ENCODE peak calls at places on chromosomes 5 and 9, in nine cellular contexts. R is endothelial cell; X is CD4-positive, alpha-beta T cell; M is A549; J is astrocyte of the spinal cord; Q is lower lobe of right lung; L is AG09309; U is sigmoid colon; S is GM12865. B is an unnamed sample.
A peak's percentile ranks its signal among the peaks of the same experiment; 100 is the strongest.

GRCh38 chr5:72470817-72471216 is 36.4 kb downstream of the ZNF366 start:
- DNase-seq in L (peak; percentile 5), J (peak; percentile 41), U (no peak), Q (no peak), X (no peak), M (no peak), R (no peak), S (no peak), B (no peak)

GRCh38 chr5:95786821-95787408 is 35.6 kb downstream of the GLRX start:
- DNase-seq in L (no peak), M (no peak), X (no peak), J (no peak), S (no peak), Q (no peak), R (no peak), U (no peak), B (no peak)

GRCh38 chr9:93081931-93082330 is 14.1 kb upstream of the CARD19 start:
- DNase-seq in S (no peak), Q (no peak), U (peak; percentile 7), L (no peak), J (peak; percentile 79), M (no peak), X (no peak), R (no peak), B (no peak)

GRCh38 chr9:113483676-113484257 is 20.2 kb downstream of the RGS3 start:
- DNase-seq in X (no peak), L (no peak), S (no peak), U (peak; percentile 47), M (no peak), R (no peak), Q (no peak), J (no peak), B (no peak)

GRCh38 chr9:123104807-123105206 is 71.3 kb downstream of the GPR21 start:
- DNase-seq in S (no peak), M (no peak), L (no peak), Q (no peak), X (no peak), J (no peak), U (no peak), R (no peak), B (no peak)

GRCh38 chr9:31471041-31471440 is 913.4 kb upstream of the ACO1 start:
- DNase-seq in Q (no peak), J (no peak), U (no peak), X (no peak), R (no peak), L (no peak), M (no peak), S (no peak), B (no peak)

GRCh38 chr9:135502873-135503321 is 2.4 kb downstream of the MRPS2 start:
- DNase-seq in S (no peak), R (no peak), Q (peak; percentile 33), L (no peak), U (peak; percentile 40), J (no peak), X (no peak), M (no peak), B (no peak)

GRCh38 chr5:137616046-137616445 is 116.9 kb upstream of the SPOCK1 start:
- DNase-seq in Q (no peak), S (no peak), U (no peak), M (no peak), L (no peak), X (no peak), J (no peak), R (no peak), B (no peak)

GRCh38 chr5:34483442-34484033 is 172.6 kb upstream of the RAI14 start:
- DNase-seq in S (no peak), U (no peak), L (no peak), J (no peak), Q (no peak), M (no peak), X (no peak), R (no peak), B (no peak)

GRCh38 chr5:83177803-83178202 is 100.5 kb downstream of the XRCC4 start:
- DNase-seq in R (no peak), M (no peak), J (no peak), X (no peak), S (no peak), U (no peak), Q (no peak), L (no peak), B (no peak)

GRCh38 chr9:20199111-20199510 is 410.3 kb upstream of the SLC24A2 start:
- DNase-seq in R (no peak), M (no peak), J (no peak), X (no peak), Q (no peak), U (no peak), L (no peak), S (no peak), B (no peak)

GRCh38 chr5:91219803-91220371 is 163.2 kb downstream of the ARRDC3 start:
- DNase-seq in X (peak; percentile 3), L (peak; percentile 34), Q (no peak), U (no peak), R (peak; percentile 7), M (peak; percentile 73), J (peak; percentile 55), S (peak; percentile 64), B (peak; percentile 36)

DNA sequence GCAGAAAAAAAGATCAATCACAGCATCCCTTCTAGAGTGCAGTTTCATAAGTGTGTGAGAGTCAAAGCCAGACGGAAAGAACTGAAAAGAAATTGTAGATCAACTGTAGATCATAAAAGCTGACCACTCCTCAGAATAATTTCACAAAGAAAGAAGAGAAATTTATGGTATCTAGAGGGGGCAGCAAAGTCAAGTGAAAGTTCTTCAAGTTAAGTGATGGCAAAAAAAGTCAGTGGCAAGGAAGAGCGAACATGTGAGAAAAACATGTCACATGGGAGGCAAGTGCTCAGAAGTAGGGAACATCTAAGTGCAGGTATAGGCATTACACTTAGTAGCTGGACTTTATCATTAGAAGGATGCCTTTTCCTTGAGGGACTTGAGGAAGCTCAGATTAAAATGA is 245.1 kb upstream of the ISL1 start:
- DNase-seq in Q (no peak), X (no peak), S (no peak), R (no peak), J (no peak), M (no peak), L (no peak), U (no peak), B (no peak)
- TF ChIP-seq CTCF in Q (no peak), X (no peak), S (no peak), R (no peak), J (no peak), M (no peak), L (no peak), U (no peak), B (no peak)

GRCh38 chr9:4020038-4020746 is 279.7 kb downstream of the GLIS3 start:
- DNase-seq in J (peak; percentile 13), M (no peak), S (no peak), X (no peak), Q (no peak), R (no peak), U (no peak), L (no peak), B (no peak)
- TF ChIP-seq CTCF in J (peak; percentile 18), M (no peak), S (no peak), X (no peak), Q (no peak), R (no peak), U (no peak), L (no peak), B (no peak)

GRCh38 chr5:23977365-23977764 is 470.0 kb downstream of the PRDM9 start:
- DNase-seq in X (no peak), S (no peak), R (no peak), J (no peak), Q (no peak), L (no peak), U (no peak), M (no peak), B (no peak)

DNA sequence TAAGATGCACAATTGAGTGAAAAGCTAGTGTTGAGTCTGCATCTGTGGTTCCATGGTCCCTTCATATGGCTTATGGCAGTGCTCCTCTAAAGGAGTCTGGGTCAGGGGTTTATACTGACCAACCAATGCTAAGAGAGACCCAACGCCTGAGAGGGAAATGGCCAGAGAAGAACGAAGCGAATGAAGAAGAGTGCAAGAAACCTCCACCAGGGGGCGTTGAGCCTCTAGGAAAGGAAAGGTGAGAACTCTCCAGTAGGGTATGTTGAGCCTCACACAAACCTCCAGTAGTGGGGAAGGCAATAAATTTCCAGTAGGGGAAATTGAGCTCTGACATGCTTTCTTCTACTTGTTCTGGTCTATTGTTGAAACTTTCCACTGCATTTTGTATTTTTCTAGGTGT is 470.6 kb downstream of the PRDM9 start:
- DNase-seq in U (no peak), X (no peak), R (no peak), Q (no peak), J (no peak), L (no peak), M (peak; percentile 35), S (peak; percentile 6), B (no peak)
- TF ChIP-seq CTCF in U (no peak), X (no peak), R (peak; percentile 44), Q (peak; percentile 16), J (peak; percentile 16), L (peak; percentile 17), M (no peak), S (peak; percentile 15), B (no peak)

GRCh38 chr5:104800440-104801048 is 1238.0 kb upstream of the NUDT12 start:
- DNase-seq in X (no peak), U (no peak), M (peak; percentile 30), J (no peak), R (peak; percentile 30), Q (no peak), S (peak; percentile 36), L (no peak), B (no peak)
- TF ChIP-seq CTCF in X (no peak), U (no peak), M (peak; percentile 20), J (peak; percentile 17), R (peak; percentile 59), Q (no peak), S (peak; percentile 44), L (no peak), B (peak; percentile 35)

GRCh38 chr5:155732587-155733376 is 594.2 kb upstream of the SGCD start:
- DNase-seq in X (no peak), L (no peak), Q (no peak), R (no peak), U (no peak), S (no peak), J (no peak), M (no peak), B (no peak)

GRCh38 chr5:155729684-155730059 is 597.3 kb upstream of the SGCD start:
- DNase-seq in Q (peak; percentile 26), X (no peak), U (no peak), S (no peak), R (peak; percentile 16), M (no peak), J (no peak), L (no peak), B (no peak)

GRCh38 chr5:155738616-155739015 is 588.3 kb upstream of the SGCD start:
- DNase-seq in S (no peak), U (no peak), M (no peak), R (no peak), Q (no peak), L (no peak), X (no peak), J (no peak), B (no peak)

GRCh38 chr5:155733935-155734334 is 593.0 kb upstream of the SGCD start:
- DNase-seq in Q (no peak), M (no peak), S (no peak), R (no peak), X (no peak), U (no peak), L (no peak), J (no peak), B (no peak)

DNA sequence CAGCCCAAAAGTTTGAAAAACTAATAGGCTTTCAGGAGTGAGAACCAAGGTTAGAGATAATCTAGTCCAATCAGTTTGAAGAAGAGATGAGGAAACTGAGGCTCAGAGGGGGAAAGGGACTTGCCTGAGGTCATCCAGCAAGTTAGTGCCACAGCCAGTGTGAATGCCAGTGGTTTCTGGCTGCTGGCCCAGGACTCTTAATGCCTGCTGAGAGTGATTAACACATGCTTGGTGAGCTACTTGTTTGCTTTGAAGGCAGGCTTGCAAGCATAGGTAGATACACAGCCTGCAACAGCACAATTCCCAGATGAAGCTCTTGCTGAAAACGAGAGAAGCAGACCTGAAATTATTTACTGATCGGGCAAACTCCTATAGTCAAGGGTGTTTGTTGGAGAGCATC is 591.6 kb upstream of the SGCD start:
- DNase-seq in S (no peak), M (no peak), U (no peak), L (no peak), R (no peak), Q (no peak), X (no peak), J (no peak), B (no peak)
- TF ChIP-seq CTCF in S (no peak), M (no peak), U (no peak), L (no peak), R (no peak), Q (no peak), X (no peak), J (no peak), B (no peak)